ENCODE peak calls at places on chromosomes 13 and 19, in nine cellular contexts. T is AG04450; G is aorta; Z is heart left ventricle; B is effector memory CD4-positive, alpha-beta T cell; R is fibroblast of lung; X is cardiac muscle cell; P is heart right ventricle; L is foreskin keratinocyte. N is an unnamed sample.

GRCh38 chr13:70732611-70733010 is 624.4 kb upstream of the KLHL1 start:
- DNase-seq in T (no peak), G (no peak), Z (no peak), B (no peak), R (no peak), X (no peak), P (no peak), L (no peak), N (no peak)

GRCh38 chr13:46124531-46124966 is 19.7 kb upstream of the CPB2 start:
- DNase-seq in T (no peak), G (peak; percentile 70), Z (no peak), B (no peak), R (no peak), X (no peak), P (no peak), L (no peak), N (no peak)

GRCh38 chr19:47274071-47274890 is at the start of gene INAFM1:
- DNase-seq in T (peak; percentile 79), G (peak; percentile 99), Z (peak; percentile 100), B (peak; percentile 100), R (peak; percentile 86), X (peak; percentile 97), P (peak; percentile 98), L (peak; percentile 85), N (peak; percentile 97)

GRCh38 chr13:80585531-80585930 is 244.6 kb upstream of the SPRY2 start:
- DNase-seq in T (no peak), G (no peak), Z (no peak), B (no peak), R (no peak), X (no peak), P (no peak), L (no peak), N (no peak)

GRCh38 chr19:5644051-5644450 is 21.2 kb downstream of the SAFB start:
- DNase-seq in T (no peak), G (no peak), Z (no peak), B (no peak), R (peak; percentile 23), X (no peak), P (no peak), L (no peak), N (no peak)

GRCh38 chr19:51676566-51677083 is 16.5 kb upstream of the SPACA6 start:
- DNase-seq in T (no peak), G (no peak), Z (no peak), B (no peak), R (no peak), X (no peak), P (no peak), L (no peak), N (no peak)

GRCh38 chr19:28544451-28545261 is 668.3 kb downstream of the UQCRFS1 start:
- DNase-seq in T (no peak), G (no peak), Z (no peak), B (no peak), R (no peak), X (no peak), P (no peak), L (no peak), N (no peak)

GRCh38 chr13:20197361-20197834 is 4.7 kb upstream of the GJB2 start:
- DNase-seq in T (no peak), G (no peak), Z (no peak), B (no peak), R (peak; percentile 43), X (peak; percentile 58), P (no peak), L (peak; percentile 55), N (no peak)

GRCh38 chr19:12834418-12834943 is at the start of gene RTBDN:
- DNase-seq in T (no peak), G (no peak), Z (no peak), B (no peak), R (no peak), X (no peak), P (no peak), L (no peak), N (no peak)

GRCh38 chr13:99176309-99177276 is 24.1 kb upstream of the UBAC2 start:
- DNase-seq in T (no peak), G (peak; percentile 67), Z (peak; percentile 81), B (peak; percentile 58), R (peak; percentile 34), X (peak; percentile 65), P (peak; percentile 73), L (peak; percentile 43), N (peak; percentile 65)

GRCh38 chr19:7140137-7140536 is 70.6 kb downstream of the ZNF557 start:
- DNase-seq in T (no peak), G (no peak), Z (no peak), B (no peak), R (no peak), X (no peak), P (no peak), L (no peak), N (no peak)

GRCh38 chr13:83048419-83048818 is 833.9 kb downstream of the SLITRK1 start:
- DNase-seq in T (no peak), G (no peak), Z (no peak), B (no peak), R (peak; percentile 17), X (peak; percentile 9), P (no peak), L (peak; percentile 20), N (no peak)

GRCh38 chr13:78743972-78744371 is 85.0 kb upstream of the OBI1 start:
- DNase-seq in T (no peak), G (no peak), Z (no peak), B (no peak), R (no peak), X (no peak), P (no peak), L (no peak), N (no peak)

GRCh38 chr13:47564041-47564440 is 437.0 kb downstream of the SUCLA2 start:
- DNase-seq in T (no peak), G (no peak), Z (no peak), B (no peak), R (no peak), X (no peak), P (no peak), L (no peak), N (no peak)

GRCh38 chr19:51503428-51503827 is 1.8 kb upstream of the SIGLEC12 start:
- DNase-seq in T (no peak), G (no peak), Z (no peak), B (no peak), R (no peak), X (no peak), P (no peak), L (no peak), N (no peak)

GRCh38 chr19:39223703-39224279 is 19.7 kb upstream of the SYCN start:
- DNase-seq in T (no peak), G (no peak), Z (no peak), B (no peak), R (peak; percentile 21), X (peak; percentile 56), P (no peak), L (peak; percentile 16), N (no peak)

GRCh38 chr19:16136185-16137067 is 7.1 kb upstream of the HSH2D start:
- DNase-seq in T (no peak), G (no peak), Z (no peak), B (no peak), R (no peak), X (no peak), P (no peak), L (no peak), N (no peak)

GRCh38 chr19:38617283-38617763 is 430 bp downstream of the MAP4K1 start:
- DNase-seq in T (no peak), G (no peak), Z (no peak), B (no peak), R (no peak), X (no peak), P (no peak), L (no peak), N (no peak)

GRCh38 chr19:15194938-15195337 is 5.9 kb downstream of the NOTCH3 start:
- DNase-seq in T (no peak), G (peak; percentile 83), Z (no peak), B (no peak), R (peak; percentile 80), X (peak; percentile 63), P (peak; percentile 29), L (no peak), N (no peak)

DNA sequence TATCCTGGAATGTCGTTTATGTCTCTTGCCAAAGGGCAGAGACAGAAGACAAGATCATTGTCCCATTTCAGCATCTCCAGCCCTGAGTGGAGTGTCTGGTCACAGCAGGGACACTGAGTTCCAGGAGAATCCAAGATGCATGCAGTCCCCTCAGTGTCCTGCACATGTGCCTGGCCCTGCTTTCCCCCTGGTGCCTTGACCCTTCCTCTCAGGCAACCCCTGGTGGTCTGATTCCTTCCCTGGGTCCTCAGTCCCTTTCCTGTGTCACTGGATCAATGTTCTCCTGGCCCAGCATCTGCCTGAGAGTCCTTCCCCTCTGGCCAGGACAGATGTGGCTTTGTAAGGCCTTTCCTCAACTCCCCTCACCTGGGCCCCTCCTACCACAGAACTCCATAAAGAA is 9.0 kb downstream of the CEACAM21 start:
- DNase-seq in T (no peak), G (no peak), Z (no peak), B (no peak), R (no peak), X (no peak), P (no peak), L (no peak), N (no peak)
- H3K27ac ChIP-seq in T (no peak overlapping the region), G (no peak overlapping the region), Z (no peak overlapping the region), B (no peak overlapping the region), R (no peak overlapping the region), X (no peak overlapping the region), P (no peak overlapping the region), L (no peak overlapping the region), N (no peak overlapping the region)

GRCh38 chr19:344625-345319 is at the start of gene MIER2:
- DNase-seq in T (peak; percentile 16), G (peak; percentile 83), Z (peak; percentile 94), B (peak; percentile 85), R (peak; percentile 64), X (peak; percentile 82), P (peak; percentile 82), L (peak; percentile 37), N (peak; percentile 87)
- H3K27ac ChIP-seq in T (peak within 1 kb of the TSS; percentile 65), G (no peak within 1 kb of the TSS), Z (peak within 1 kb of the TSS; percentile 90), B (peak within 1 kb of the TSS; percentile 39), R (peak within 1 kb of the TSS; percentile 62), X (peak within 1 kb of the TSS; percentile 66), P (peak within 1 kb of the TSS; percentile 78), L (peak within 1 kb of the TSS; percentile 59), N (peak within 1 kb of the TSS; percentile 81)

GRCh38 chr13:40558656-40559055 is 107.8 kb downstream of the FOXO1 start:
- DNase-seq in T (no peak), G (no peak), Z (no peak), B (no peak), R (no peak), X (peak; percentile 58), P (no peak), L (no peak), N (no peak)
- H3K27ac ChIP-seq in T (no peak overlapping the region), G (no peak overlapping the region), Z (no peak overlapping the region), B (no peak overlapping the region), R (no peak overlapping the region), X (no peak overlapping the region), P (no peak overlapping the region), L (no peak overlapping the region), N (peak overlapping the region; percentile 17)

DNA sequence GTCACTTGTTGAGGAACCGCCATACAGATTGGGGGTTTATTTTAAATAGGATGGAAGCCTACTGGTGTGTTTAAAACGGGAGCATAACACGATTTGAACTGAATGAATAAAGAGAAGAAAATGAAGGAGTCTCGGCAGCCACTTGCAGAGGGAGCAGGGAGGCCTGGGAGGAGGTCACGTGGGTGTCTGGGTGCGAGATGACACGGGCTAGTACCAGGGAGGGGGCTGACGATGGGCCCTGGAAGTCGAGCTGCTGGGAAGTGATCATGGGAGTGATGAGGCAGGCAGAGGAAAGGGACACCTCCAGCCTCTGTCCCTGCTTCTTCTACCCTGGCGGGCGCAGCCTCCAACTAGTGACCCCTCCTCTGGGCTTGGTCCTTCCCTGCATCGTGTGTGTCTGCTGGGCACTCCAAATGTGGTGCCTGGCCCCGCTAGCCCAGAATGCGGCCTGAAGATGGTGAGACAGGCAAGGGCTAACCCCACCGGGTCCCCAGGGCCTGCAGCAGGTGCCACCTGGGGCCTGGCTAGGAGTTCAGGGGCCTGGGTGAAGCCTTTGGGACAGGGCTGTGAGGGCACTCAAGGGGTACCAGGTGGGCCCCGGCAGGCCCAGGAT is 35.5 kb downstream of the CRTC1 start:
- DNase-seq in T (no peak), G (no peak), Z (no peak), B (no peak), R (no peak), X (no peak), P (no peak), L (no peak), N (no peak)
- H3K27ac ChIP-seq in T (no peak overlapping the region), G (no peak overlapping the region), Z (no peak overlapping the region), B (no peak overlapping the region), R (no peak overlapping the region), X (peak overlapping the region; percentile 68), P (no peak overlapping the region), L (no peak overlapping the region), N (no peak overlapping the region)

N was measured in left ventricle myocardium inferior.